ENCODE peak calls at places on chromosomes 2 and 18, in seven cellular contexts. W is psoas muscle, C is fibroblast of lung, G is WERI-Rb-1, D is left ventricle myocardium inferior, U is choroid plexus epithelial cell, Z is lower lobe of right lung. M is an unnamed sample.

GRCh38 chr2:129903586-129904425 is 75.7 kb upstream of the RAB6C start:
- DNase-seq in W (no peak), C (no peak), G (peak), D (no peak), U (no peak), Z (no peak), M (no peak)

GRCh38 chr18:11587846-11588245 is 21.6 kb upstream of the SLC35G4 start:
- DNase-seq in W (no peak), C (no peak), G (no peak), D (no peak), U (no peak), Z (no peak), M (no peak)

GRCh38 chr2:205685314-205686230 is 3.3 kb downstream of the NRP2 start:
- DNase-seq in W (no peak), C (peak), G (no peak), D (no peak), U (peak), Z (peak), M (peak)

GRCh38 chr2:186575302-186575701 is 14.6 kb upstream of the ITGAV start:
- DNase-seq in W (no peak), C (peak), G (no peak), D (no peak), U (peak), Z (no peak), M (no peak)

GRCh38 chr18:62436636-62437519 is 85.9 kb upstream of the ZCCHC2 start:
- DNase-seq in W (peak), C (peak), G (peak), D (peak), U (peak), Z (peak), M (peak)

GRCh38 chr2:182761903-182762302 is 45.8 kb downstream of the DNAJC10 start:
- DNase-seq in W (no peak), C (peak), G (no peak), D (no peak), U (peak), Z (no peak), M (no peak)

GRCh38 chr2:134375935-134376334 is 122.1 kb downstream of the MGAT5 start:
- DNase-seq in W (no peak), C (peak), G (peak), D (no peak), U (peak), Z (no peak), M (peak)

GRCh38 chr18:12391487-12392136 is 14.6 kb upstream of the AFG3L2 start:
- DNase-seq in W (peak), C (peak), G (peak), D (no peak), U (peak), Z (no peak), M (no peak)

GRCh38 chr18:76493213-76494107 is 1.6 kb downstream of the ZNF516 start:
- DNase-seq in W (no peak), C (peak), G (peak), D (no peak), U (peak), Z (no peak), M (peak)

GRCh38 chr2:102224824-102225739 is 38.3 kb downstream of the IL1RL2 start:
- DNase-seq in W (no peak), C (no peak), G (no peak), D (no peak), U (no peak), Z (no peak), M (no peak)

GRCh38 chr2:10019174-10019971 is 24.0 kb upstream of the KLF11 start:
- DNase-seq in W (no peak), C (no peak), G (no peak), D (no peak), U (no peak), Z (peak), M (peak)

GRCh38 chr18:75003764-75004690 is 204.9 kb downstream of the PTGR3 start:
- DNase-seq in W (no peak), C (no peak), G (no peak), D (peak), U (peak), Z (no peak), M (no peak)

GRCh38 chr2:173231042-173231441 is 123.6 kb upstream of the CDCA7 start:
- DNase-seq in W (no peak), C (no peak), G (no peak), D (no peak), U (no peak), Z (peak), M (peak)

GRCh38 chr18:57856707-57857280 is 53.7 kb upstream of the ATP8B1 start:
- DNase-seq in W (no peak), C (no peak), G (no peak), D (no peak), U (no peak), Z (no peak), M (no peak)

GRCh38 chr2:98869272-98869641 is 66.8 kb downstream of the CRACDL start:
- DNase-seq in W (no peak), C (no peak), G (no peak), D (no peak), U (no peak), Z (peak), M (no peak)

GRCh38 chr2:238134393-238134785 is 4.1 kb upstream of the KLHL30 start:
- DNase-seq in W (peak), C (no peak), G (no peak), D (peak), U (no peak), Z (peak), M (peak)

GRCh38 chr2:191857406-191857805 is 10.5 kb upstream of the CAVIN2 start:
- DNase-seq in W (no peak), C (peak), G (no peak), D (no peak), U (peak), Z (no peak), M (no peak)

GRCh38 chr18:69172046-69172445 is 228.6 kb upstream of the DOK6 start:
- DNase-seq in W (no peak), C (no peak), G (no peak), D (no peak), U (no peak), Z (no peak), M (no peak)

GRCh38 chr18:72544092-72544886 is at the start of gene CBLN2:
- DNase-seq in W (no peak), C (peak), G (peak), D (no peak), U (peak), Z (peak), M (peak)

GRCh38 chr18:74127483-74127750 is 20.2 kb downstream of the FBXO15 start:
- DNase-seq in W (no peak), C (no peak), G (no peak), D (no peak), U (no peak), Z (no peak), M (no peak)

GRCh38 chr2:2292381-2292780 is 38.7 kb downstream of the MYT1L start:
- DNase-seq in W (no peak), C (no peak), G (no peak), D (no peak), U (no peak), Z (no peak), M (no peak)

GRCh38 chr2:2293527-2294089 is 37.5 kb downstream of the MYT1L start:
- DNase-seq in W (no peak), C (no peak), G (no peak), D (no peak), U (no peak), Z (no peak), M (no peak)

GRCh38 chr2:2296400-2296799 is 34.7 kb downstream of the MYT1L start:
- DNase-seq in W (no peak), C (no peak), G (no peak), D (no peak), U (no peak), Z (no peak), M (no peak)

GRCh38 chr2:2294183-2294675 is 36.8 kb downstream of the MYT1L start:
- DNase-seq in W (no peak), C (no peak), G (peak), D (no peak), U (no peak), Z (no peak), M (no peak)

DNA sequence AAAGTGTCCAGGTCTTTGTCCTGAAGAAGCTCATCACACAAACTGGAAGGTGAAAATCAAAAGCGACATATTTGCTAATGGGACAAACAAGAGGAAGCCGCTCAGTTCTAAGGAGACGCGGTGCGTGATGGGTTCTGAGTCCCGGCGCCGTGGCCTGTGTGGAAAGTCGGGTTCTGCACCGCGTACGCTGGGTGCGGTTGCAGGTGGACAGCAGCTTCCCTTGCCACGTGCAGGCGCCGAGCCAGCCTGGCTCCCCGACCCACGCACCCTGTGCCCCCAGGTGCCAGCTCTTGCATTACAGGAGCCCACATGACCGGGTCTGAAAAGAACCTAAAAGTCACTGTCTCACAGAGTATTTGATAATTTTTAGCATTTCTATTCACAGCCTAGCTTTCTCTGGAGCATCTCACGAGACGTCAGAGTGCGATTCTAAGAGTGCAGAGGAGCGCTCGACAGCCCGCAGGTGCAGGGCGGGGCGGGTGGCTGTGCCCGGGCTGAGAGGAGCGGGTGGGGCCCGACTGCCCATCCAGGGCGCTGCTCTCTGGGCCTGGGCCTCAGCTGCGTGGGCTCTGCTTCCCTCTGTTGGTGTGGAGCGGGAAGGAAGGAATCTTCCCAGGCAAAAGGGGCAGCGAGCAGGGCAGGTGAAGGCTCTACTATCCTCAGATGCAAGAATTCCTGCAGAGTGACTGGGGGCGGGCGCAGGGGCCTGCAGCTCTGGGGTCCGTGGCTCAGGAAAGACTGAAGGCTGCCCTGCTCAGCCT is 39.4 kb downstream of the MYT1L start:
- DNase-seq in W (no peak), C (no peak), G (peak), D (peak), U (peak), Z (no peak), M (no peak)
- TF ChIP-seq CTCF in W (peak), C (no peak), G (peak), D (peak), U (peak), Z (peak), M (peak)

GRCh38 chr18:66874375-66874774 is 270.5 kb upstream of the CDH19 start:
- DNase-seq in W (no peak), C (no peak), G (no peak), D (no peak), U (no peak), Z (no peak), M (no peak)

GRCh38 chr18:66867653-66868052 is 263.8 kb upstream of the CDH19 start:
- DNase-seq in W (no peak), C (peak), G (no peak), D (no peak), U (peak), Z (no peak), M (no peak)

GRCh38 chr18:66873899-66874298 is 270.0 kb upstream of the CDH19 start:
- DNase-seq in W (no peak), C (no peak), G (no peak), D (no peak), U (no peak), Z (no peak), M (no peak)

GRCh38 chr18:66874812-66875474 is 271.1 kb upstream of the CDH19 start:
- DNase-seq in W (no peak), C (no peak), G (no peak), D (no peak), U (no peak), Z (no peak), M (no peak)

GRCh38 chr18:66872277-66872676 is 268.4 kb upstream of the CDH19 start:
- DNase-seq in W (no peak), C (peak), G (no peak), D (no peak), U (peak), Z (no peak), M (no peak)
- TF ChIP-seq CTCF in W (no peak), C (no peak), G (no peak), D (no peak), U (peak), Z (peak), M (peak)

GRCh38 chr2:28228419-28228995 is 164.2 kb upstream of the FOSL2 start:
- DNase-seq in W (no peak), C (no peak), G (no peak), D (no peak), U (peak), Z (no peak), M (no peak)
- TF ChIP-seq CTCF in W (no peak), C (no peak), G (no peak), D (peak), U (peak), Z (no peak), M (no peak)

DNA sequence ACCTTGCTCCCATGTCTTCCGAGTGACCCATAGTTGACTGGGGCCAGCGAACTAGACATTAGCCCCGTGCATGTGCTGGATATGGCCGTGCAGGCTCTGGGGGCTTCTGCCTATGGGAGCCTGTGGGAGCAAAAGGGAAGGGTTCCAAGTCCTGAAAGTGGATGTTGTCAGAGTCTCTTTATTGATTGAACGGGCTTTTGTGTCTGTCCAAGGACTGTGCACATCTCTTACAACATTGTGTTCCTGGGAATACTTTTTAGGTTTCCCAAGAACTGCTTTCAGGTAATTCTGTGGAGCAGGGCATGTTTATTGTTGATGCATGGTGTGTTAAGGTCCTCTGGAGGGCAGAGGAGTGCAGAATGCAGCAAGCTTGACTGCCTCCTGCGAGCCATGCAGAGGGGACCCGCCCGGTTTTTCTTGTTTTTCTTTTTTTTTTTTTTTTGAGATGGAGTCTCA is 5.0 kb downstream of the RNF144A start:
- DNase-seq in W (no peak), C (no peak), G (no peak), D (no peak), U (peak), Z (no peak), M (no peak)
- TF ChIP-seq CTCF in W (no peak), C (no peak), G (peak), D (no peak), U (peak), Z (peak), M (no peak)

GRCh38 chr2:142980246-142981068 is 103.0 kb downstream of the KYNU start:
- DNase-seq in W (no peak), C (peak), G (no peak), D (no peak), U (peak), Z (no peak), M (no peak)
- TF ChIP-seq CTCF in W (peak), C (no peak), G (peak), D (peak), U (peak), Z (peak), M (peak)

DNA sequence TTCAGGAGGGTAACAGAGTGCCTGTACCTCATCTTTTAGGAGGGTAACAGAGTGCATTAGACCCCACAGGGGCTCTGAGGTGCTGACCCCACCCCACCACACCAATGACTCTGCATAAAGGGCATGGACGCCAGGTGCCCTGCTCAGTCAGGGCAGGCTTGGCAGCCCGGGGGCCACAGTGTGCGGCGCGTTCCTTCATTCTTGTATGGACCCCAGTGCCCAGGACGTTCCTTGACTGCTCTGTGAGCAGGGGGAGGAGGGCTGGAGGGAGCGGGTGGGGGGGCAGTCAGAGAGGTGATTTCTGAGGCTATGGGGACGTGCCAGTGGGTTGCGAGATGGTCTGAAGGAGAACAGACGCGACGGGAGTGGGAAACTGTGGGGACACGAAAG is 168.7 kb upstream of the NCK2 start:
- DNase-seq in W (no peak), C (no peak), G (no peak), D (no peak), U (no peak), Z (no peak), M (no peak)
- TF ChIP-seq CTCF in W (no peak), C (no peak), G (no peak), D (no peak), U (no peak), Z (no peak), M (no peak)